ENCODE peak calls at places on chromosomes 12 and 14, in five cellular contexts. D is NCI-H2081; U is CD4-positive, alpha-beta T cell; K is NCI-H1048; Q is stromal cell of bone marrow. X is an unnamed sample.

GRCh38 chr12:124002021-124002640 is 29.1 kb downstream of the ZNF664 start:
- DNase-seq in D (no peak), Q (no peak), K (no peak), U (no peak), X (no peak)

GRCh38 chr12:104376650-104377506 is 73.3 kb downstream of the EID3 start:
- DNase-seq in K (no peak), U (no peak), Q (no peak), D (no peak), X (no peak)

GRCh38 chr12:120234643-120235368 is 30.7 kb downstream of the PXN start:
- DNase-seq in U (no peak), K (no peak), Q (peak; percentile 96), D (peak; percentile 31), X (peak; percentile 83)

GRCh38 chr12:3185260-3185870 is 108.2 kb downstream of the TSPAN9 start:
- DNase-seq in K (no peak), Q (no peak), U (no peak), D (no peak), X (no peak)

GRCh38 chr12:64806593-64806992 is 17.9 kb upstream of the TBC1D30 start:
- DNase-seq in Q (no peak), K (no peak), D (no peak), U (no peak), X (no peak)

GRCh38 chr14:59846595-59846994 is 24.0 kb downstream of the RTN1 start:
- DNase-seq in U (no peak), D (no peak), K (no peak), Q (no peak), X (no peak)

GRCh38 chr12:57810450-57810849 is 8.1 kb downstream of the AVIL start:
- DNase-seq in D (no peak), Q (no peak), U (no peak), K (no peak), X (no peak)

GRCh38 chr12:15819644-15820437 is 30.7 kb upstream of the EPS8 start:
- DNase-seq in Q (no peak), D (no peak), K (no peak), U (no peak), X (no peak)

GRCh38 chr14:79467837-79468236 is 743.5 kb downstream of the DIO2 start:
- DNase-seq in U (no peak), Q (peak; percentile 3), D (no peak), K (no peak), X (no peak)

GRCh38 chr12:58502857-58503256 is 417.4 kb downstream of the LRIG3 start:
- DNase-seq in Q (no peak), D (no peak), U (no peak), K (no peak), X (no peak)

GRCh38 chr14:104393898-104394605 is 185.5 kb upstream of the C14orf180 start:
- DNase-seq in D (no peak), U (peak; percentile 73), Q (no peak), K (no peak), X (no peak)